ENCODE peak calls at places on chromosome 20, in ten cellular contexts. R is NCI-H1105; L is left colon; Z is central memory CD4-positive, alpha-beta T cell; Y is epithelial cell of esophagus; M is HTR-8/SVneo; V is NCI-H774; W is GM04504; G is stromal cell of bone marrow; K is fibroblast of mammary gland. J is an unnamed sample.

GRCh38 chr20:2914160-2914559 is 40.9 kb downstream of the PTPRA start:
- DNase-seq in L (no peak), V (no peak), G (no peak), K (no peak), Z (no peak), Y (peak), R (no peak), W (no peak), M (no peak), J (peak)

GRCh38 chr20:19783966-19784401 is 25.9 kb downstream of the RIN2 start:
- DNase-seq in Y (peak), L (no peak), V (no peak), M (no peak), Z (no peak), R (no peak), K (no peak), W (no peak), G (no peak), J (peak)

GRCh38 chr20:51565741-51566140 is 23.2 kb upstream of the NFATC2 start:
- DNase-seq in V (no peak), R (no peak), Y (no peak), M (no peak), L (no peak), W (no peak), Z (no peak), K (peak), G (no peak), J (peak)

GRCh38 chr20:24782801-24783630 is 166.1 kb upstream of the CST7 start:
- DNase-seq in Z (no peak), W (no peak), V (no peak), K (no peak), R (no peak), M (no peak), Y (no peak), L (no peak), G (no peak), J (no peak)

GRCh38 chr20:63117151-63117550 is 98.8 kb downstream of the YTHDF1 start:
- DNase-seq in Z (no peak), M (no peak), G (no peak), L (no peak), V (no peak), Y (no peak), K (no peak), R (peak), W (no peak), J (no peak)

GRCh38 chr20:49403012-49403411 is 79.5 kb downstream of the KCNB1 start:
- DNase-seq in Z (no peak), V (no peak), G (no peak), Y (no peak), K (no peak), L (no peak), R (no peak), M (no peak), W (no peak), J (no peak)

GRCh38 chr20:49276895-49277785 is 717 bp downstream of the ZNFX1 start:
- DNase-seq in M (peak), K (no peak), G (no peak), V (no peak), Z (no peak), Y (no peak), L (peak), W (no peak), R (no peak), J (peak)

GRCh38 chr20:53623454-53624206 is 30.0 kb upstream of the ZNF217 start:
- DNase-seq in G (peak), W (peak), Z (peak), K (peak), V (no peak), M (peak), Y (peak), L (peak), R (no peak), J (peak)

GRCh38 chr20:23244207-23244915 is 106.2 kb upstream of the NXT1 start:
- DNase-seq in W (no peak), Y (no peak), M (no peak), K (peak), V (no peak), G (no peak), Z (no peak), L (no peak), R (no peak), J (no peak)

GRCh38 chr20:53842301-53843099 is 227.9 kb downstream of the BCAS1 start:
- DNase-seq in K (no peak), R (no peak), L (no peak), M (no peak), V (no peak), Z (peak), Y (no peak), W (no peak), G (no peak), J (no peak)

GRCh38 chr20:41510224-41510623 is 108.0 kb downstream of the CHD6 start:
- DNase-seq in L (no peak), G (peak), Y (no peak), M (no peak), W (no peak), K (no peak), R (no peak), Z (no peak), V (no peak), J (no peak)

GRCh38 chr20:764255-764654 is 4.0 kb downstream of the SLC52A3 start:
- DNase-seq in L (no peak), Y (no peak), R (no peak), K (no peak), Z (no peak), V (no peak), M (no peak), G (no peak), W (no peak), J (no peak)

GRCh38 chr20:40719330-40719729 is 30.3 kb upstream of the MAFB start:
- DNase-seq in M (no peak), R (no peak), L (no peak), W (no peak), G (no peak), Z (no peak), K (no peak), Y (no peak), V (no peak), J (no peak)

GRCh38 chr20:49344975-49345374 is 67.1 kb upstream of the ZNFX1 start:
- DNase-seq in M (peak), K (peak), V (no peak), Z (no peak), Y (peak), W (peak), L (peak), R (no peak), G (peak), J (peak)

GRCh38 chr20:45138451-45139300 is 14.4 kb upstream of the WFDC12 start:
- DNase-seq in R (no peak), W (no peak), G (no peak), V (peak), L (peak), Z (peak), K (peak), Y (peak), M (peak), J (peak)